ENCODE peak calls at places on chromosomes 5 and 9, in four cellular contexts. H, D, G and S are unnamed samples.

GRCh38 chr9:136858844-136859757 is 7.0 kb downstream of the MAMDC4 start:
- DNase-seq in H (no peak), D (no peak), G (no peak), S (no peak)

GRCh38 chr5:122877518-122877917 is 32.1 kb downstream of the SNX24 start:
- DNase-seq in H (no peak), D (no peak), G (no peak), S (no peak)

GRCh38 chr5:14064841-14065240 is 78.3 kb upstream of the TRIO start:
- DNase-seq in H (no peak), D (no peak), G (no peak), S (no peak)

GRCh38 chr5:89728750-89729149 is 680.8 kb downstream of the CETN3 start:
- DNase-seq in H (peak; percentile 51), D (no peak), G (no peak), S (no peak)

GRCh38 chr9:96218821-96219614 is 83.0 kb downstream of the HSD17B3 start:
- DNase-seq in H (no peak), D (no peak), G (no peak), S (no peak)

GRCh38 chr5:164355267-164355830 is 849.9 kb downstream of the MAT2B start:
- DNase-seq in H (no peak), D (no peak), G (no peak), S (no peak)

GRCh38 chr5:88683506-88684135 is 199.4 kb downstream of the MEF2C start:
- DNase-seq in H (no peak), D (no peak), G (peak; percentile 86), S (no peak)

GRCh38 chr9:110765926-110766325 is 97.3 kb downstream of the MUSK start:
- DNase-seq in H (no peak), D (no peak), G (no peak), S (no peak)

GRCh38 chr5:116576043-116576713 is 1.6 kb upstream of the SEMA6A start:
- DNase-seq in H (peak; percentile 36), D (no peak), G (peak; percentile 93), S (peak; percentile 85)

GRCh38 chr5:43208658-43209057 is 16.6 kb downstream of the NIM1K start:
- DNase-seq in H (no peak), D (no peak), G (no peak), S (no peak)

GRCh38 chr5:128684951-128685350 is 146.9 kb upstream of the FBN2 start:
- DNase-seq in H (no peak), D (no peak), G (no peak), S (no peak)

GRCh38 chr9:74556685-74557084 is 59.5 kb downstream of the RORB start:
- DNase-seq in H (no peak), D (no peak), G (no peak), S (no peak)

GRCh38 chr5:169874626-169875025 is 105.7 kb downstream of the INSYN2B start:
- DNase-seq in H (no peak), D (no peak), G (no peak), S (no peak)

GRCh38 chr9:110650261-110650660 is 18.3 kb upstream of the MUSK start:
- DNase-seq in H (no peak), D (no peak), G (no peak), S (no peak)

GRCh38 chr5:76689321-76690026 is 26.5 kb upstream of the F2R start:
- DNase-seq in H (no peak), D (no peak), G (no peak), S (no peak)

GRCh38 chr5:179953934-179954833 is 46.5 kb upstream of the TBC1D9B start:
- DNase-seq in H (no peak), D (no peak), G (no peak), S (no peak)

GRCh38 chr5:164581889-164582288 is 1076.5 kb downstream of the MAT2B start:
- DNase-seq in H (no peak), D (no peak), G (no peak), S (no peak)

GRCh38 chr5:96434201-96434645 is 1.2 kb upstream of the PCSK1 start:
- DNase-seq in H (no peak), D (no peak), G (peak; percentile 85), S (peak; percentile 77)

GRCh38 chr9:98516897-98517503 is 191.7 kb downstream of the GABBR2 start:
- DNase-seq in H (no peak), D (no peak), G (no peak), S (no peak)

GRCh38 chr9:68577778-68578591 is 37.3 kb upstream of the TMEM252 start:
- DNase-seq in H (no peak), D (no peak), G (no peak), S (no peak)

GRCh38 chr5:41532485-41532884 is 22.1 kb upstream of the PLCXD3 start:
- DNase-seq in H (no peak), D (no peak), G (no peak), S (no peak)

GRCh38 chr5:41908374-41909079 is 4.4 kb downstream of the RIMOC1 start:
- DNase-seq in H (no peak), D (no peak), G (no peak), S (no peak)

GRCh38 chr5:148660346-148660660 is 6.0 kb upstream of the HTR4 start:
- DNase-seq in H (no peak), D (no peak), G (no peak), S (no peak)

GRCh38 chr5:148665431-148665830 is 11.1 kb upstream of the HTR4 start:
- DNase-seq in H (no peak), D (no peak), G (no peak), S (no peak)

GRCh38 chr5:148653840-148654781 is at the start of gene HTR4:
- DNase-seq in H (no peak), D (no peak), G (no peak), S (no peak)

GRCh38 chr5:148663509-148663908 is 9.2 kb upstream of the HTR4 start:
- DNase-seq in H (no peak), D (no peak), G (no peak), S (no peak)

DNA sequence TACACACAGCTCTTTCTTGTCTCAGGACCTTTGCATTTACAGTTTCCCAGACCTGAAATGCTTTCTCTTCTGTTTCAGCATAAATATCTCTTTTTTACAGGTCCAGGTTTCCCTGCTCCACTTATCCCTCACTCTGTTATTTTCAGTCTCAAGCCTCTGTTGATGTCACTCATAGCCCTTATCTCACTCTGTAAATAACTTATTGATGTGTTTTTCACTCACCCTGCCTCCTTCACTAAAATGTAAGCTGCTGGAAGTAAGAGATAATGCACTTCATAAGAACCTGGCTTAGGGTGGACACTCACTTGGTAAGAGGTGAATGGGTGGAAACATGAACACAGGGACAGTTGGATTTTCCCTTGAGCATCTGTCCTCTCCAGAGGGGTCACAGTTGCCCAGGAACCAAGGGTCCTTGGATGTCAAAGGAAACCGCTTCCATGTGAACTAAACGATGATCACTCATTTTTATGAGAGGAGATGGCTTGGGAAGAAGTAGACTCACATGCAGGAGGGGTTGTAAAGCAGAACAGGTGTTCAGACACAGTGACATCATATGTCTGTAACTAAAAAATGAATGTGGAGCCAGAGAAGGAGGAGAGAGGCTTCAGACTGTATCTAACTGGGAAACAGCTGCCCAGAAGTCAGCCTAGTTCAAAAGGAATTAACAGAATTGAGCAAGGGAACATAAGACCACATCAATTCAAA is 5.5 kb upstream of the HTR4 start:
- DNase-seq in H (no peak), D (no peak), G (no peak), S (no peak)
- H3K27me3 ChIP-seq in H (no peaks in the 10 kb centered on the region), D (no peaks in the 10 kb centered on the region), G (no peaks in the 10 kb centered on the region), S (peaks cover under 1% of the 10 kb centered on the region)

GRCh38 chr5:173302546-173303155 is 25.6 kb downstream of the STC2 start:
- DNase-seq in H (no peak), D (no peak), G (peak; percentile 51), S (no peak)
- H3K4me3 ChIP-seq in H (no peak overlapping the region), D (no peak overlapping the region), G (no peak overlapping the region), S (no peak overlapping the region)

GRCh38 chr5:1012316-1012841 is 3.8 kb downstream of the NKD2 start:
- DNase-seq in H (no peak), D (no peak), G (no peak), S (no peak)

GRCh38 chr5:1013238-1013947 is 4.8 kb downstream of the NKD2 start:
- DNase-seq in H (no peak), D (no peak), G (no peak), S (no peak)

GRCh38 chr5:1011741-1012315 is 3.2 kb downstream of the NKD2 start:
- DNase-seq in H (no peak), D (no peak), G (no peak), S (no peak)

GRCh38 chr5:1013948-1014301 is 5.3 kb downstream of the NKD2 start:
- DNase-seq in H (no peak), D (no peak), G (no peak), S (no peak)

DNA sequence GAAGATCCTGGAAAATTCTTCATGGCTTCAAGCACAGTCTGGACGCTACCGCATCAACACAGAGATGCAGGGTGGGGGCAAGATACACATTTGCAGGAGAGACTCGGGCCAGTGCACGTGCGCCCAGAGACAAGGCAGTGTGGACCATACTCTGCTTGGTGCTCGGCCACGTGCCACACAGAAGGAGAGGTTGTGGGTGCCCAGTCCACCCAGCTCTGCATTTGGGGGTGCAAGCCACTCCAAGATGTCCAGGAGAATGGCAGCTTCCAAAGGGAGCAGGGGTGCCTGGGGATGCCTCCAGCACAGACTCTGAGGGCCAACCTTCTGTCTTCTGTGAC is 4.3 kb downstream of the NKD2 start:
- DNase-seq in H (no peak), D (no peak), G (no peak), S (no peak)
- H3K27me3 ChIP-seq in H (peaks cover 4% of the 10 kb centered on the region), D (peaks cover 38% of the 10 kb centered on the region), G (no peaks in the 10 kb centered on the region), S (peaks cover 11% of the 10 kb centered on the region)

DNA sequence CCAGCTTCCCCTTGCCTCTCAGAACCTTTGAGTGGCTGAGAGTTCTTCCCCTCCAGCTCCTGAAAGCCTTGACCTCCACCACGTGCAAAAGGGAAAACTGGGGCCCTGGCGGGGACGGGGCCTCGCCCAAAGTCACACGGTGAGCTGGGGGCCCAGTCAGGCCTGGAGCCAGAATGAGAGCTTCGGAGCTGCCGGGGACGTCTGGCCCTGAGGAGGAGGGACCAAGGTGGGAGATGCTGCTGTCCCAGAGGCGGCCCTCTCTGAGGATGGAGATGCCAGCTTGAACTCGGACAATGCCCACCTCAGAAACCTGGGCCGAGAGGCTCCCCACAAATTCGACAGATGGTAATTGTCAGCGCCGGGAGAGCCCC is 652 bp downstream of the AK8 start:
- DNase-seq in H (no peak), D (no peak), G (no peak), S (no peak)
- H3K4me3 ChIP-seq in H (no peak overlapping the region), D (peak overlapping the region; percentile 97), G (peak overlapping the region; percentile 91), S (peak overlapping the region; percentile 73)

DNA sequence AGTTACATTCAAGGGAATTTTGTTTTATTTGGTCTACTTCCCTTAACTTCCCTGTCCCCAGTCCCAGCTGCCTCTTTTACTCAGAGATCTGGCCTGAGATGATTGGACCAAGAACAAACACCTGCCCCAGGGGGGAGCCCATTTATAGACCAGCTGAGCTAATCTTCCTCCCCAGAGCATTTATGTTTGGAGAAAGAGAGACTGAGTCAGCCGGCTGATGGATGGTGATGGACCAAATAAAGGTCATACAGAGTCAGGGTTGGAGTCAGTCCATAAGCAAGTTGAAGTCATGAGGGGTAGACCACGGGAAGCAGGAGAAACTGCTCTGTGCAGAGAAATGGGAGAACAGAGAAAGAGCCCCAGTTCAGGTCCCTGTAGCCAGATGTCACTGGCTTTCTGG is 77.7 kb downstream of the TMEM174 start:
- DNase-seq in H (no peak), D (no peak), G (no peak), S (no peak)
- H3K27me3 ChIP-seq in H (no peaks in the 10 kb centered on the region), D (no peaks in the 10 kb centered on the region), G (no peaks in the 10 kb centered on the region), S (no peaks in the 10 kb centered on the region)

GRCh38 chr9:31335529-31336234 is 1048.8 kb upstream of the ACO1 start:
- DNase-seq in H (no peak), D (no peak), G (no peak), S (no peak)

GRCh38 chr9:31334837-31335528 is 1049.5 kb upstream of the ACO1 start:
- DNase-seq in H (no peak), D (no peak), G (no peak), S (no peak)

GRCh38 chr9:31336841-31337240 is 1047.6 kb upstream of the ACO1 start:
- DNase-seq in H (no peak), D (no peak), G (no peak), S (no peak)

GRCh38 chr9:31336391-31336790 is 1048.1 kb upstream of the ACO1 start:
- DNase-seq in H (no peak), D (no peak), G (no peak), S (no peak)
- H3K4me3 ChIP-seq in H (no peak overlapping the region), D (no peak overlapping the region), G (no peak overlapping the region), S (no peak overlapping the region)